ENCODE peak calls at places on chromosome 4, in seven cellular contexts. One of them, this sample, is unnamed.

GRCh38 chr4:180394307-180394706 is 1848.9 kb upstream of the TENM3 start:
- DNase-seq in ovary: no peak
- DNase-seq in lung: no peak
- DNase-seq in WTC11: no peak
- DNase-seq in MCF 10A: no peak
- DNase-seq in epithelial cell of proximal tubule: no peak
- DNase-seq in AG09309: no peak
- DNase-seq in this sample: no peak

GRCh38 chr4:9885958-9886357 is 104.5 kb downstream of the DRD5 start:
- DNase-seq in ovary: no peak
- DNase-seq in lung: no peak
- DNase-seq in WTC11: no peak
- DNase-seq in MCF 10A: no peak
- DNase-seq in epithelial cell of proximal tubule: no peak
- DNase-seq in AG09309: no peak
- DNase-seq in this sample: no peak

GRCh38 chr4:28146191-28146590 is 1285.5 kb downstream of the STIM2 start:
- DNase-seq in ovary: no peak
- DNase-seq in lung: no peak
- DNase-seq in WTC11: no peak
- DNase-seq in MCF 10A: no peak
- DNase-seq in epithelial cell of proximal tubule: no peak
- DNase-seq in AG09309: no peak
- DNase-seq in this sample: no peak

GRCh38 chr4:65302145-65302544 is 368.1 kb downstream of the EPHA5 start:
- DNase-seq in ovary: no peak
- DNase-seq in lung: no peak
- DNase-seq in WTC11: no peak
- DNase-seq in MCF 10A: no peak
- DNase-seq in epithelial cell of proximal tubule: no peak
- DNase-seq in AG09309: no peak
- DNase-seq in this sample: no peak

GRCh38 chr4:5524900-5525299 is 183.5 kb downstream of the EVC2 start:
- DNase-seq in ovary: no peak
- DNase-seq in lung: no peak
- DNase-seq in WTC11: no peak
- DNase-seq in MCF 10A: peak; percentile 51
- DNase-seq in epithelial cell of proximal tubule: peak; percentile 59
- DNase-seq in AG09309: no peak
- DNase-seq in this sample: no peak

GRCh38 chr4:16439003-16439402 is 212.7 kb upstream of the TAPT1 start:
- DNase-seq in ovary: no peak
- DNase-seq in lung: no peak
- DNase-seq in WTC11: no peak
- DNase-seq in MCF 10A: no peak
- DNase-seq in epithelial cell of proximal tubule: no peak
- DNase-seq in AG09309: peak; percentile 21
- DNase-seq in this sample: no peak

GRCh38 chr4:163161536-163162205 is 5.0 kb downstream of the NAF1 start:
- DNase-seq in ovary: no peak
- DNase-seq in lung: no peak
- DNase-seq in WTC11: no peak
- DNase-seq in MCF 10A: peak; percentile 51
- DNase-seq in epithelial cell of proximal tubule: peak; percentile 40
- DNase-seq in AG09309: no peak
- DNase-seq in this sample: no peak

GRCh38 chr4:18294846-18295245 is 273.3 kb upstream of the LCORL start:
- DNase-seq in ovary: no peak
- DNase-seq in lung: no peak
- DNase-seq in WTC11: no peak
- DNase-seq in MCF 10A: no peak
- DNase-seq in epithelial cell of proximal tubule: no peak
- DNase-seq in AG09309: no peak
- DNase-seq in this sample: no peak

GRCh38 chr4:83208776-83209365 is 75.7 kb downstream of the COQ2 start:
- DNase-seq in ovary: no peak
- DNase-seq in lung: no peak
- DNase-seq in WTC11: no peak
- DNase-seq in MCF 10A: peak; percentile 50
- DNase-seq in epithelial cell of proximal tubule: no peak
- DNase-seq in AG09309: no peak
- DNase-seq in this sample: no peak

GRCh38 chr4:156336516-156336915 is 382.9 kb upstream of the CTSO start:
- DNase-seq in ovary: no peak
- DNase-seq in lung: no peak
- DNase-seq in WTC11: no peak
- DNase-seq in MCF 10A: no peak
- DNase-seq in epithelial cell of proximal tubule: no peak
- DNase-seq in AG09309: no peak
- DNase-seq in this sample: no peak

GRCh38 chr4:89708903-89709361 is 128.0 kb downstream of the SNCA start:
- DNase-seq in ovary: peak; percentile 9
- DNase-seq in lung: no peak
- DNase-seq in WTC11: no peak
- DNase-seq in MCF 10A: no peak
- DNase-seq in epithelial cell of proximal tubule: no peak
- DNase-seq in AG09309: peak; percentile 3
- DNase-seq in this sample: no peak

DNA sequence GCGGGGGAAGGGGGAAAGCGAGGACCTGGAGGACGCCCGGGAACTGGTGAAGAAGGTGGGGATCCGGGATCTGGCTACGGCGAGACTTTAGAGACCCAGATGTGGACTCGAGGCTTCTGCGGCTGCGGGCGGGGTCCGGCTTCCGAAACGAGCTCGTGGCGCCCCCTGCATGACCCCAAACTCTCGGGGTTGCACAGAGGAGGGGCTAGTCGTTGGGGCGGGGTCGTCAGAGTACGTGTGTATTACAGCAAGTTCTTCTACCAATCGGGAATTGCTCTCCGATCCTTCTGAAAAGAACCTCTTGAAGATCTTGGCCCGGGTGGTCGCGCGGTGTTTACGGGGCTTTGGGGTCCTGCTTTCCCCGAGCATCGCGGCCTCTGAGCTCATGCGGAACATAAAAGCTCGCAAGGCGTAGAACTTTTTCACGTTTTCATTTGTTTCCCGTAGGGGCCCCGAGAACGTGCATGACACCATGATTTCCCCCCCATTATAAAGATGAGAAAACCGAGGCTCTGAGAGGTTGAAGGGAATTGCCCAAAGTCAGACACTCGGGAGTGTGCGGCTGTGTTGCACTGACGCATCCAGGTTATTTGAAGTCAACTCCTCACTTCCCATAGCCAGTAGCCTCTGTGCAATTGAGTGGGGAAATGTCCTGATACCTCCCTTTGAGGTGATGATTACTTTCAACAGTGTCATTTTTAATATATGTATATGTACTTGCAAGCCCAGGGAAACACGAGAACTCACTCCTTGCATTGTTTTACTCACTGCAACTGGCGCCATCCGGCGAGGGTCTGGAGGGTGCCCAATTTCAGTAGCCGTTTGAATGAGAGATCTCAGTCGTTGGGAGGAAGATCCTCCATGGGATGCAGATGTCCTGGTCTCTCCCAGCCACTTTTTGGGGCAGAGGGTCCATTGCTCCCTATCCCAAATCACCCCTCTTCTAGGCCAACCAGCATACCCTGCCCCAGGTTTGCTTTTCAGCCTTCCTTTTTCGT is at the start of gene BEND4:
- DNase-seq in ovary: no peak
- DNase-seq in lung: no peak
- DNase-seq in WTC11: peak; percentile 16
- DNase-seq in MCF 10A: no peak
- DNase-seq in epithelial cell of proximal tubule: no peak
- DNase-seq in AG09309: no peak
- DNase-seq in this sample: no peak
- TF ChIP-seq CTCF in ovary: no peak
- TF ChIP-seq CTCF in lung: no peak
- TF ChIP-seq CTCF in WTC11: no peak
- TF ChIP-seq CTCF in MCF 10A: no peak
- TF ChIP-seq CTCF in epithelial cell of proximal tubule: no peak
- TF ChIP-seq CTCF in AG09309: no peak
- TF ChIP-seq CTCF in this sample: no peak

GRCh38 chr4:7632341-7632740 is 197.6 kb upstream of the PSAPL1 start:
- DNase-seq in ovary: no peak
- DNase-seq in lung: no peak
- DNase-seq in WTC11: no peak
- DNase-seq in MCF 10A: no peak
- DNase-seq in epithelial cell of proximal tubule: no peak
- DNase-seq in AG09309: no peak
- DNase-seq in this sample: no peak

GRCh38 chr4:7630559-7631287 is 196.0 kb upstream of the PSAPL1 start:
- DNase-seq in ovary: peak; percentile 58
- DNase-seq in lung: no peak
- DNase-seq in WTC11: no peak
- DNase-seq in MCF 10A: peak; percentile 95
- DNase-seq in epithelial cell of proximal tubule: peak; percentile 12
- DNase-seq in AG09309: peak; percentile 61
- DNase-seq in this sample: no peak

GRCh38 chr4:7629855-7630254 is 195.1 kb upstream of the PSAPL1 start:
- DNase-seq in ovary: no peak
- DNase-seq in lung: no peak
- DNase-seq in WTC11: no peak
- DNase-seq in MCF 10A: no peak
- DNase-seq in epithelial cell of proximal tubule: no peak
- DNase-seq in AG09309: no peak
- DNase-seq in this sample: no peak

GRCh38 chr4:7632971-7633370 is 198.2 kb upstream of the PSAPL1 start:
- DNase-seq in ovary: no peak
- DNase-seq in lung: no peak
- DNase-seq in WTC11: no peak
- DNase-seq in MCF 10A: no peak
- DNase-seq in epithelial cell of proximal tubule: no peak
- DNase-seq in AG09309: no peak
- DNase-seq in this sample: no peak

GRCh38 chr4:7631288-7631633 is 196.5 kb upstream of the PSAPL1 start:
- DNase-seq in ovary: no peak
- DNase-seq in lung: no peak
- DNase-seq in WTC11: no peak
- DNase-seq in MCF 10A: no peak
- DNase-seq in epithelial cell of proximal tubule: no peak
- DNase-seq in AG09309: no peak
- DNase-seq in this sample: no peak
- TF ChIP-seq CTCF in ovary: no peak
- TF ChIP-seq CTCF in lung: no peak
- TF ChIP-seq CTCF in WTC11: no peak
- TF ChIP-seq CTCF in MCF 10A: no peak
- TF ChIP-seq CTCF in epithelial cell of proximal tubule: no peak
- TF ChIP-seq CTCF in AG09309: no peak
- TF ChIP-seq CTCF in this sample: no peak

DNA sequence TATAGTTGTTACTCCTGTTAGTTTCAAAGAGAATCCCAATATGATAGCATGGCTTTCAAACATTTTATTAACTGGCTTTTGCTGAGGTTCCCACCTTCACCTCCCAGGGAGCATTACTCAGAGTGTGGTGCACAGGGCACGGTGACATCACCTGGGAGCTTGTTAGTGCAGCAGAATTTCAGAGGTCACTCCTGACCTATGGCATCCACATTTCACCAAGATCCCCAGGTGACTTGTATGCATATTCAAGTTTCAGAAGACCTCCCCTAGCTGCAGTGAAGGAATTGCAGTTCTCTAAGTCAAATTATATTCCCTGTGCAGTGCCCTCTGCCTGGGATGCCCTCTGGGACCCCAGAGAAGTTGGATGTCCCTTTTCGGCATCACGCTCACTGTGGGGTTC is 29.7 kb upstream of the LNX1 start:
- DNase-seq in ovary: no peak
- DNase-seq in lung: no peak
- DNase-seq in WTC11: no peak
- DNase-seq in MCF 10A: no peak
- DNase-seq in epithelial cell of proximal tubule: no peak
- DNase-seq in AG09309: no peak
- DNase-seq in this sample: no peak
- TF ChIP-seq CTCF in ovary: no peak
- TF ChIP-seq CTCF in lung: no peak
- TF ChIP-seq CTCF in WTC11: no peak
- TF ChIP-seq CTCF in MCF 10A: no peak
- TF ChIP-seq CTCF in epithelial cell of proximal tubule: peak; percentile 31
- TF ChIP-seq CTCF in AG09309: peak; percentile 2
- TF ChIP-seq CTCF in this sample: peak; percentile 22

GRCh38 chr4:2417196-2417764 is 1.2 kb downstream of the ZFYVE28 start:
- DNase-seq in ovary: no peak
- DNase-seq in lung: no peak
- DNase-seq in WTC11: no peak
- DNase-seq in MCF 10A: no peak
- DNase-seq in epithelial cell of proximal tubule: no peak
- DNase-seq in AG09309: no peak
- DNase-seq in this sample: no peak

GRCh38 chr4:2416564-2417195 is 1.8 kb downstream of the ZFYVE28 start:
- DNase-seq in ovary: no peak
- DNase-seq in lung: no peak
- DNase-seq in WTC11: peak; percentile 73
- DNase-seq in MCF 10A: no peak
- DNase-seq in epithelial cell of proximal tubule: no peak
- DNase-seq in AG09309: no peak
- DNase-seq in this sample: no peak

GRCh38 chr4:2419814-2420213 is 1.1 kb downstream of the CFAP99 start:
- DNase-seq in ovary: no peak
- DNase-seq in lung: no peak
- DNase-seq in WTC11: no peak
- DNase-seq in MCF 10A: no peak
- DNase-seq in epithelial cell of proximal tubule: no peak
- DNase-seq in AG09309: no peak
- DNase-seq in this sample: no peak

GRCh38 chr4:2417765-2418651 is at the start of gene ZFYVE28:
- DNase-seq in ovary: no peak
- DNase-seq in lung: no peak
- DNase-seq in WTC11: no peak
- DNase-seq in MCF 10A: no peak
- DNase-seq in epithelial cell of proximal tubule: no peak
- DNase-seq in AG09309: no peak
- DNase-seq in this sample: no peak

DNA sequence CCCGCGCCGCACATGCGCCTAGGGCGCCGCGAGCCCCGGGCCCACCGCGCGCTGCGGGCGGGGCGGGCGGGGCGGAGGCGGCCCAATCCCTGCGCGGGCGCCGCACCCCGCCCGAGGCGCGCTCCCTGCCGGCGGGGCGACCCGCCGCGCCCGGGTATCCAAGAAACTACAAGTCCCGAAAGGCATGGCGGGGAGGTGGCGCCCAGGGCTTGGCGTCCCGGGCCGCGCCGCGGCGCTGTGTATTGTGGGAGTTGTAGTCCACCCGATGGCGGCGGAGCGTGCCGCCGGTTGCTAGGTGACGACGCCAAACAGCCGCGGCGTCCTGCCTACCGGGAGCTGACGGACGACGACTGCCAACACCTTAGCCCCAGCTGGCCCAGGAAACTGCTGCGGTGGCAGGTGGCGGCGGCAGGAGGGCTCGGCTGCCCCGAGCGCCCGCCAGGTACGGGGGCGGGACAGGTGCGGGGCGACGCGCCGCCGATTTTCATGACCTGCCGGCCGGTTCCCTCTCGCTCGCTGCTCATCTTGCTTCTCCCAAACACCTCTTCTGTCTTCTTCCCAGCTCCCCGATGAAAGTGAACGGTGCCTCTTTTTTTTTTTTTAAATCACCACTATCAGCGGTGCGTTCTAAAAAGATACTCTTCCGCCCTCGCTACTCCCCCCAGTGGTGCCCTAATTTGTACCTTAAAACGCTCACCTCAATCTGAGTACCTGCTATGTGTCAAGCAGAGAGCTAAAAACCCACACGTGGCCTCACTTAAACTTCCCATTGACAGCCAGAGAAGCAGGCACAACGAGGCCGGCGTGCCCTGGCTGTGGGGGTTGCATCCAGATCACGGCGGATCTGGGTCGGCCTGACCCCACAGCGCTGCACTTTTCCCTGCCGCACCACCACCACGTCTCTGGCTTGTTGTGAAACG is at the start of gene CFAP99:
- DNase-seq in ovary: peak; percentile 91
- DNase-seq in lung: peak; percentile 98
- DNase-seq in WTC11: peak; percentile 99
- DNase-seq in MCF 10A: peak; percentile 93
- DNase-seq in epithelial cell of proximal tubule: peak; percentile 54
- DNase-seq in AG09309: peak; percentile 64
- DNase-seq in this sample: peak; percentile 98
- TF ChIP-seq CTCF in ovary: no peak
- TF ChIP-seq CTCF in lung: peak; percentile 3
- TF ChIP-seq CTCF in WTC11: no peak
- TF ChIP-seq CTCF in MCF 10A: no peak
- TF ChIP-seq CTCF in epithelial cell of proximal tubule: peak; percentile 26
- TF ChIP-seq CTCF in AG09309: peak; percentile 6
- TF ChIP-seq CTCF in this sample: peak; percentile 47

This sample was measured in chondrocyte.